ENCODE peak calls at places on chromosomes 1 and 21, in six cellular contexts. J, X, D, Y, H and I are unnamed samples.

GRCh38 chr1:27388337-27389005 is 4.0 kb upstream of the GPR3 start:
- DNase-seq in Y (no peak), J (peak), D (peak), X (no peak), H (peak), I (peak)

GRCh38 chr1:21706151-21706835 is 37.1 kb upstream of the RAP1GAP start:
- DNase-seq in X (peak), J (peak), H (no peak), D (no peak), Y (no peak), I (peak)

GRCh38 chr21:17045214-17045835 is 467.5 kb upstream of the CXADR start:
- DNase-seq in D (no peak), X (no peak), J (peak), Y (no peak), H (no peak), I (peak)

GRCh38 chr1:160413716-160414115 is 13.4 kb downstream of the VANGL2 start:
- DNase-seq in X (no peak), J (no peak), Y (no peak), D (no peak), H (no peak), I (no peak)

GRCh38 chr21:17585875-17586450 is 26.7 kb downstream of the BTG3 start:
- DNase-seq in J (peak), H (no peak), D (no peak), X (peak), Y (peak), I (peak)

GRCh38 chr1:6799499-6799898 is 14.2 kb downstream of the CAMTA1 start:
- DNase-seq in Y (no peak), X (no peak), H (no peak), J (no peak), D (no peak), I (no peak)

GRCh38 chr1:13430495-13430894 is 20.2 kb downstream of the PRAMEF20 start:
- DNase-seq in J (no peak), H (no peak), D (no peak), Y (no peak), X (no peak), I (no peak)

GRCh38 chr1:24506706-24507422 is 4.2 kb downstream of the RCAN3 start:
- DNase-seq in H (no peak), X (no peak), J (no peak), D (no peak), Y (no peak), I (no peak)

GRCh38 chr1:228383773-228384172 is 22.9 kb downstream of the TRIM11 start:
- DNase-seq in Y (no peak), D (no peak), H (no peak), J (no peak), X (no peak), I (no peak)

GRCh38 chr1:224644553-224645154 is 28.5 kb downstream of the CNIH3 start:
- DNase-seq in Y (no peak), X (no peak), H (peak), J (peak), D (peak), I (peak)

GRCh38 chr1:230105245-230105753 is 38.3 kb downstream of the GALNT2 start:
- DNase-seq in D (no peak), Y (no peak), X (no peak), H (no peak), J (no peak), I (no peak)

GRCh38 chr21:36861595-36861883 is 104.9 kb downstream of the HLCS start:
- DNase-seq in Y (no peak), H (no peak), J (no peak), X (no peak), D (no peak), I (no peak)

GRCh38 chr1:185917646-185918045 is 183.5 kb downstream of the HMCN1 start:
- DNase-seq in D (peak), J (peak), Y (no peak), H (no peak), X (no peak), I (peak)

GRCh38 chr1:241513378-241513777 is 6.2 kb downstream of the FH start:
- DNase-seq in Y (no peak), X (no peak), H (no peak), J (no peak), D (no peak), I (no peak)

GRCh38 chr1:193115629-193116227 is 6.1 kb upstream of the CDC73 start:
- DNase-seq in J (peak), X (peak), H (no peak), Y (peak), D (no peak), I (peak)

GRCh38 chr1:23868848-23869450 is 859 bp upstream of the FUCA1 start:
- DNase-seq in H (no peak), D (no peak), X (no peak), Y (no peak), J (no peak), I (no peak)

GRCh38 chr1:97562096-97562495 is 358.7 kb downstream of the DPYD start:
- DNase-seq in J (no peak), D (no peak), H (no peak), X (no peak), Y (no peak), I (no peak)

GRCh38 chr1:37926061-37926924 is 20.6 kb downstream of the INPP5B start:
- DNase-seq in X (no peak), Y (no peak), H (no peak), D (no peak), J (no peak), I (no peak)

GRCh38 chr21:46500224-46500861 is 41.7 kb downstream of the DIP2A start:
- DNase-seq in X (no peak), D (no peak), J (peak), H (no peak), Y (no peak), I (peak)

GRCh38 chr1:18875107-18875795 is 15.8 kb upstream of the TAS1R2 start:
- DNase-seq in J (peak), X (peak), H (peak), D (peak), Y (peak), I (peak)

GRCh38 chr1:43660355-43660754 is 10.4 kb downstream of the KDM4A start:
- DNase-seq in Y (no peak), X (no peak), D (no peak), J (no peak), H (no peak), I (no peak)

GRCh38 chr1:207282049-207282448 is 39.4 kb upstream of the CD55 start:
- DNase-seq in D (no peak), H (no peak), X (no peak), J (no peak), Y (peak), I (no peak)

DNA sequence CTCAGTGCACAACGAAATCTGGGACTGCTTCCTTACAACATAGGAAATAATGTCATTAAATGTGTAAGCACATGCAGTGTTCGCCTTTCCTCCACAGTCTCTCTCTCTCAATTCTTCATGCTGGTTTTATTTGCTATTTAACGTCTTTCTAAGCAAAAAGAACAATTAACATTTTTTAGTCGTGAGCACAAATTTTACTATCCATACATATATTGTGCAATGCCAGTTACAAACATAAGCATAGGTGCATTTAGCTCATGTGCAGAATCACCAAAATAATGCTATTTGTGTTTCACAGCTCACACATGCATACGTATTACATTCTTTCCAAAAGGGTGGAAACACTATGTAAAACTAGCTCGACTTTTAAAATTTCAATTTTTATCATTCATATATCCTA is 52.1 kb downstream of the MROH9 start:
- DNase-seq in H (no peak), Y (no peak), J (no peak), D (no peak), X (no peak), I (no peak)
- TF ChIP-seq CTCF in H (no peak), Y (no peak), J (no peak), D (no peak), X (no peak), I (no peak)

GRCh38 chr1:86517336-86517735 is 29.5 kb upstream of the CLCA4 start:
- DNase-seq in X (no peak), H (no peak), D (no peak), J (no peak), Y (peak), I (peak)

GRCh38 chr1:86516366-86516765 is 30.5 kb upstream of the CLCA4 start:
- DNase-seq in H (no peak), Y (no peak), J (no peak), X (no peak), D (no peak), I (peak)

GRCh38 chr1:86521522-86521891 is 25.4 kb upstream of the CLCA4 start:
- DNase-seq in D (no peak), Y (no peak), H (no peak), X (no peak), J (no peak), I (no peak)

GRCh38 chr1:86520789-86521521 is 25.9 kb upstream of the CLCA4 start:
- DNase-seq in D (no peak), J (no peak), Y (no peak), X (no peak), H (no peak), I (no peak)

GRCh38 chr1:86515597-86515996 is 31.3 kb upstream of the CLCA4 start:
- DNase-seq in Y (no peak), X (no peak), D (no peak), J (no peak), H (no peak), I (peak)
- TF ChIP-seq CTCF in Y (peak), X (peak), D (no peak), J (peak), H (no peak), I (peak)

GRCh38 chr1:66924756-66925557 is at the start of the genes DNAI4 and MIER1:
- DNase-seq in X (peak), D (peak), H (peak), Y (peak), J (peak), I (peak)
- TF ChIP-seq CTCF in X (peak), D (no peak), H (no peak), Y (no peak), J (no peak), I (no peak)

GRCh38 chr21:26881504-26882228 is 36.5 kb upstream of the ADAMTS1 start:
- DNase-seq in H (no peak), X (no peak), Y (peak), D (no peak), J (peak), I (peak)
- TF ChIP-seq CTCF in H (peak), X (peak), Y (peak), D (peak), J (peak), I (peak)

DNA sequence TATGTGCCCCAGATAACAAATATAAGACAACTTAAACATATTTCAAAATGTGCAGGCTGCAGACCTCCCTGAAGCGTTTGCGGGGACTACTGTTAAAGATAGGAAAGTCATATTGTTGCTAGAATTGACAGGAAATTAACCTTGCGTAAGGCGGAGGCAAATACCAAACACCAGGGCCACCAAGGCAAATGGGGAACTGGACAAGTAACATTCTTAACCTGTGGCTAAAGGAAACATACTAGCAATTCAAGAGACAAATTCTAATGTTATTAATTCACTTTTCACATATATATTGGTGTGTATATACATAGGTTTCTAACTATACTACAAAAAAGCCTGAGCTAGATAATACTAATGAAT is 6.8 kb downstream of the HAPLN2 start:
- DNase-seq in J (no peak), X (no peak), D (no peak), Y (no peak), H (no peak), I (no peak)
- TF ChIP-seq CTCF in J (peak), X (no peak), D (peak), Y (no peak), H (peak), I (no peak)

DNA sequence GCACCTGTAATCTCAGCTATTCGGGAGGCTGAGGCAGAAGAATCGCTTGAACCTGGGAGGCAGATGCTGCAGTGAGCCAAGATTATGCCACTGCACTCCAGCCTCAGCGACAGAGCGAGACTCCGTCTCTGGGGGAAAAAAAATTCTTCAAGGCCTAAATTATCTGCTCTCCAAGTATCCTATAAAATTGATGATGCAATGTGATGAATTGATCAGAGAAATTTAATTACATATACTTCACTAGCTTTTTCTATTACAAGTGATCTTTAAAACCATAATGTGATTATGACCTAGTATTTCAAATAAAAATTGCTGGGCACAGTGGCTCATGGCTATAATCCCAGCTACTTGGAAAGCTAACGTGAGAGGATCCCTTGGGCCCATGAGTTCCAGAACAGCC is 43.7 kb downstream of the ARID4B start:
- DNase-seq in H (no peak), D (no peak), J (no peak), X (no peak), Y (no peak), I (no peak)
- TF ChIP-seq CTCF in H (no peak), D (no peak), J (no peak), X (no peak), Y (no peak), I (no peak)

GRCh38 chr1:61270761-61271411 is 188.5 kb downstream of the NFIA start:
- DNase-seq in J (no peak), H (no peak), X (no peak), D (no peak), Y (no peak), I (no peak)

GRCh38 chr1:61271412-61271789 is 189.0 kb downstream of the NFIA start:
- DNase-seq in H (no peak), X (no peak), Y (no peak), J (no peak), D (no peak), I (no peak)

GRCh38 chr1:61274979-61275378 is 192.6 kb downstream of the NFIA start:
- DNase-seq in J (no peak), H (no peak), Y (no peak), X (no peak), D (no peak), I (no peak)

GRCh38 chr1:61273167-61273705 is 190.9 kb downstream of the NFIA start:
- DNase-seq in J (no peak), D (no peak), Y (no peak), X (no peak), H (no peak), I (no peak)

DNA sequence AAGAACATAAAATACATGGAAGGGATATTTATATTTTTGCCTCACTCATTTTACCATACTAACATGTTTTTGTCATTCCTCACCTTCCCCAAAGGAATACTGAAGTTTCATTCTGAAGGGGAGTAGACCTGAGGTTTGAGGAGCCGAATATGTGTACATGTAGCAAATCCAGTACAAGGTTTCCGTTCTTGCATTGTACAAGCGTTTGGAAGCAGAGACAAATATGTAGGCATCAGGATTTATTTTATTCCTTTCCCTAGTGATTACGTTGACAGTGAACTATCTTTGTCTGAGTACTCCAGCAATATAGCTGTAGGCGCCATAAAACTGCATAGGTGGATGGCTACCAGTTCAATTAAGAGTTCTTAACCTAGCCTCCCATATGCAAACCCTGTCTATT is 191.5 kb downstream of the NFIA start:
- DNase-seq in X (no peak), J (no peak), H (no peak), D (no peak), Y (no peak), I (no peak)
- TF ChIP-seq CTCF in X (no peak), J (no peak), H (no peak), D (no peak), Y (no peak), I (no peak)

GRCh38 chr1:71796044-71796443 is 486.3 kb downstream of the NEGR1 start:
- DNase-seq in Y (no peak), H (no peak), D (no peak), X (no peak), J (no peak), I (peak)
- TF ChIP-seq CTCF in Y (no peak), H (no peak), D (no peak), X (no peak), J (no peak), I (no peak)